ENCODE peak calls at places on chromosomes 3 and 15, in ten cellular contexts. D is stimulated activated CD8-positive, alpha-beta memory T cell treated with anti-CD3 and anti-CD28 coated beads, Interleukin-15, amount 100 ng/mL, for 1 hour; J is central memory CD4-positive, alpha-beta T cell; Y is WTC11; T is cardiac fibroblast; R is mucosa of descending colon; F is HFFc6; H is glomerular endothelial cell; X is Daoy; K is M059J. V is an unnamed sample.
A peak's percentile ranks its signal among the peaks of the same experiment; 100 is the strongest.

GRCh38 chr3:146250449-146251382 is at the start of gene PLSCR4:
- DNase-seq in K (peak; percentile 83), D (no peak), X (peak; percentile 78), H (no peak), Y (peak; percentile 49), F (peak; percentile 21), T (peak; percentile 88), R (peak; percentile 85), J (no peak), V (peak; percentile 83)

GRCh38 chr15:101453123-101454120 is 36.1 kb downstream of the PCSK6 start:
- DNase-seq in R (no peak), D (no peak), T (no peak), X (no peak), K (no peak), Y (no peak), J (no peak), H (no peak), F (no peak), V (no peak)

GRCh38 chr15:64856429-64857145 is 14.9 kb downstream of the PLEKHO2 start:
- DNase-seq in T (peak; percentile 40), X (peak; percentile 59), H (no peak), F (no peak), D (no peak), J (no peak), Y (no peak), R (no peak), K (peak; percentile 91), V (peak; percentile 64)

GRCh38 chr3:133448478-133449122 is 48.7 kb downstream of the BFSP2 start:
- DNase-seq in T (no peak), K (no peak), H (no peak), F (no peak), J (peak; percentile 11), X (no peak), Y (no peak), R (peak; percentile 35), D (no peak), V (no peak)

GRCh38 chr3:58356054-58356453 is 23.4 kb downstream of the PXK start:
- DNase-seq in T (no peak), R (no peak), J (no peak), K (peak; percentile 5), D (no peak), H (no peak), Y (no peak), F (no peak), X (no peak), V (no peak)

GRCh38 chr3:190053919-190054672 is 66.6 kb downstream of the P3H2 start:
- DNase-seq in F (peak; percentile 78), K (peak; percentile 95), Y (no peak), J (no peak), R (no peak), T (peak; percentile 86), H (no peak), D (no peak), X (peak; percentile 39), V (peak; percentile 78)

GRCh38 chr15:92654662-92655061 is 913 bp downstream of the FAM174B start:
- DNase-seq in T (no peak), X (no peak), R (peak; percentile 29), J (no peak), Y (no peak), D (no peak), K (no peak), H (no peak), F (no peak), V (no peak)

GRCh38 chr15:70068783-70069565 is 28.7 kb downstream of the TLE3 start:
- DNase-seq in J (no peak), X (no peak), Y (no peak), T (no peak), D (no peak), K (no peak), H (no peak), F (no peak), R (no peak), V (no peak)

GRCh38 chr3:111607242-111607641 is 12.1 kb upstream of the ZBED2 start:
- DNase-seq in F (peak; percentile 36), D (no peak), J (no peak), X (no peak), T (no peak), K (peak; percentile 48), R (no peak), Y (no peak), H (no peak), V (no peak)

GRCh38 chr15:40582726-40583246 is 11.3 kb upstream of the KNL1 start:
- DNase-seq in Y (no peak), T (peak; percentile 60), F (no peak), H (no peak), J (no peak), X (peak; percentile 63), D (no peak), R (peak; percentile 18), K (no peak), V (peak; percentile 23)

GRCh38 chr3:82999777-83000176 is 1238.3 kb upstream of the GBE1 start:
- DNase-seq in F (no peak), H (no peak), R (no peak), X (no peak), T (no peak), J (no peak), K (no peak), Y (no peak), D (no peak), V (no peak)

GRCh38 chr3:25665646-25666136 is 984 bp upstream of the TOP2B start:
- DNase-seq in X (no peak), H (no peak), Y (no peak), K (no peak), J (peak; percentile 9), D (no peak), F (no peak), T (no peak), R (peak; percentile 19), V (no peak)

GRCh38 chr3:113541519-113541918 is 9.2 kb downstream of the SIDT1 start:
- DNase-seq in X (no peak), K (no peak), D (no peak), T (no peak), R (no peak), Y (no peak), J (no peak), H (no peak), F (no peak), V (no peak)

GRCh38 chr3:81674690-81675089 is 86.8 kb downstream of the GBE1 start:
- DNase-seq in H (no peak), R (no peak), J (no peak), T (no peak), D (no peak), K (no peak), X (no peak), F (no peak), Y (no peak), V (no peak)

GRCh38 chr15:88800026-88800425 is 3.2 kb upstream of the ACAN start:
- DNase-seq in F (peak; percentile 47), R (no peak), T (peak; percentile 43), K (peak; percentile 58), Y (no peak), D (no peak), J (no peak), H (no peak), X (peak; percentile 32), V (peak; percentile 22)

GRCh38 chr15:79434361-79434760 is 2.2 kb downstream of the MINAR1 start:
- DNase-seq in Y (no peak), K (no peak), J (no peak), X (no peak), T (no peak), F (no peak), H (no peak), R (no peak), D (no peak), V (no peak)

GRCh38 chr3:63364495-63364894 is 86.4 kb downstream of the SYNPR start:
- DNase-seq in Y (no peak), T (peak; percentile 64), D (no peak), J (no peak), F (peak; percentile 40), H (no peak), R (peak; percentile 19), K (peak; percentile 48), X (peak; percentile 32), V (peak; percentile 62)

GRCh38 chr15:67082007-67082536 is 16.7 kb downstream of the SMAD3 start:
- DNase-seq in X (no peak), H (no peak), T (no peak), R (peak; percentile 79), D (no peak), J (peak; percentile 72), K (peak; percentile 70), F (no peak), Y (no peak), V (no peak)

GRCh38 chr3:132232231-132232792 is 84.9 kb upstream of the ACP3 start:
- DNase-seq in R (no peak), D (no peak), X (no peak), J (no peak), Y (no peak), F (no peak), K (no peak), H (no peak), T (peak; percentile 55), V (no peak)

GRCh38 chr15:101664303-101664913 is 12.2 kb upstream of the TM2D3 start:
- DNase-seq in J (no peak), F (no peak), K (no peak), R (no peak), X (peak; percentile 26), H (no peak), D (no peak), T (no peak), Y (no peak), V (no peak)

V was measured in astrocyte of the spinal cord.